ENCODE peak calls at places on chromosome 11, in eight cellular contexts. One of them, this sample, is unnamed.

GRCh38 chr11:3134651-3135490 is 30.2 kb downstream of the OSBPL5 start:
- DNase-seq in HEK293T: no peak
- DNase-seq in mammary epithelial cell: no peak
- DNase-seq in lung microvascular endothelial cell: no peak
- DNase-seq in NCI-H1092 treated with DMSO at 0.1 percent for 48 hours: no peak
- DNase-seq in Caki2: no peak
- DNase-seq in GM23248: no peak
- DNase-seq in NCI-H774: no peak
- DNase-seq in this sample: no peak

GRCh38 chr11:2410616-2411015 is 10.1 kb downstream of the TSSC4 start:
- DNase-seq in HEK293T: no peak
- DNase-seq in mammary epithelial cell: no peak
- DNase-seq in lung microvascular endothelial cell: no peak
- DNase-seq in NCI-H1092 treated with DMSO at 0.1 percent for 48 hours: no peak
- DNase-seq in Caki2: no peak
- DNase-seq in GM23248: no peak
- DNase-seq in NCI-H774: no peak
- DNase-seq in this sample: no peak

GRCh38 chr11:111301004-111301839 is 2.9 kb downstream of the POU2AF3 start:
- DNase-seq in HEK293T: no peak
- DNase-seq in mammary epithelial cell: no peak
- DNase-seq in lung microvascular endothelial cell: no peak
- DNase-seq in NCI-H1092 treated with DMSO at 0.1 percent for 48 hours: peak; percentile 98
- DNase-seq in Caki2: no peak
- DNase-seq in GM23248: no peak
- DNase-seq in NCI-H774: peak; percentile 18
- DNase-seq in this sample: no peak

GRCh38 chr11:46305295-46305694 is 27.8 kb downstream of the CREB3L1 start:
- DNase-seq in HEK293T: no peak
- DNase-seq in mammary epithelial cell: no peak
- DNase-seq in lung microvascular endothelial cell: no peak
- DNase-seq in NCI-H1092 treated with DMSO at 0.1 percent for 48 hours: peak; percentile 21
- DNase-seq in Caki2: no peak
- DNase-seq in GM23248: peak; percentile 61
- DNase-seq in NCI-H774: no peak
- DNase-seq in this sample: no peak

GRCh38 chr11:60428517-60428916 is 855 bp upstream of the MS4A5 start:
- DNase-seq in HEK293T: no peak
- DNase-seq in mammary epithelial cell: peak; percentile 50
- DNase-seq in lung microvascular endothelial cell: no peak
- DNase-seq in NCI-H1092 treated with DMSO at 0.1 percent for 48 hours: no peak
- DNase-seq in Caki2: peak; percentile 2
- DNase-seq in GM23248: peak; percentile 0
- DNase-seq in NCI-H774: no peak
- DNase-seq in this sample: no peak

GRCh38 chr11:77300695-77301094 is 791 bp downstream of the GDPD4 start:
- DNase-seq in HEK293T: no peak
- DNase-seq in mammary epithelial cell: no peak
- DNase-seq in lung microvascular endothelial cell: no peak
- DNase-seq in NCI-H1092 treated with DMSO at 0.1 percent for 48 hours: no peak
- DNase-seq in Caki2: no peak
- DNase-seq in GM23248: no peak
- DNase-seq in NCI-H774: no peak
- DNase-seq in this sample: no peak

GRCh38 chr11:16945671-16946469 is 68.3 kb downstream of the PLEKHA7 start:
- DNase-seq in HEK293T: peak; percentile 70
- DNase-seq in mammary epithelial cell: peak; percentile 65
- DNase-seq in lung microvascular endothelial cell: peak; percentile 65
- DNase-seq in NCI-H1092 treated with DMSO at 0.1 percent for 48 hours: peak; percentile 59
- DNase-seq in Caki2: peak; percentile 73
- DNase-seq in GM23248: peak; percentile 68
- DNase-seq in NCI-H774: peak; percentile 47
- DNase-seq in this sample: peak; percentile 35

GRCh38 chr11:17718510-17718962 is 835 bp upstream of the MYOD1 start:
- DNase-seq in HEK293T: no peak
- DNase-seq in mammary epithelial cell: no peak
- DNase-seq in lung microvascular endothelial cell: no peak
- DNase-seq in NCI-H1092 treated with DMSO at 0.1 percent for 48 hours: no peak
- DNase-seq in Caki2: no peak
- DNase-seq in GM23248: no peak
- DNase-seq in NCI-H774: no peak
- DNase-seq in this sample: no peak

GRCh38 chr11:118622376-118623290 is 15.2 kb downstream of the PHLDB1 start:
- DNase-seq in HEK293T: no peak
- DNase-seq in mammary epithelial cell: peak; percentile 95
- DNase-seq in lung microvascular endothelial cell: peak; percentile 67
- DNase-seq in NCI-H1092 treated with DMSO at 0.1 percent for 48 hours: peak; percentile 25
- DNase-seq in Caki2: peak; percentile 91
- DNase-seq in GM23248: peak; percentile 96
- DNase-seq in NCI-H774: peak; percentile 84
- DNase-seq in this sample: no peak

GRCh38 chr11:17991799-17992433 is 20.9 kb downstream of the SERGEF start:
- DNase-seq in HEK293T: peak; percentile 65
- DNase-seq in mammary epithelial cell: peak; percentile 32
- DNase-seq in lung microvascular endothelial cell: peak; percentile 73
- DNase-seq in NCI-H1092 treated with DMSO at 0.1 percent for 48 hours: peak; percentile 58
- DNase-seq in Caki2: peak; percentile 21
- DNase-seq in GM23248: peak; percentile 72
- DNase-seq in NCI-H774: peak; percentile 21
- DNase-seq in this sample: no peak

GRCh38 chr11:92253945-92254344 is 29.3 kb downstream of the FAT3 start:
- DNase-seq in HEK293T: peak; percentile 19
- DNase-seq in mammary epithelial cell: no peak
- DNase-seq in lung microvascular endothelial cell: no peak
- DNase-seq in NCI-H1092 treated with DMSO at 0.1 percent for 48 hours: no peak
- DNase-seq in Caki2: no peak
- DNase-seq in GM23248: peak; percentile 26
- DNase-seq in NCI-H774: no peak
- DNase-seq in this sample: no peak

GRCh38 chr11:107928767-107929507 is 689 bp downstream of the RAB39A start:
- DNase-seq in HEK293T: peak; percentile 49
- DNase-seq in mammary epithelial cell: no peak
- DNase-seq in lung microvascular endothelial cell: no peak
- DNase-seq in NCI-H1092 treated with DMSO at 0.1 percent for 48 hours: peak; percentile 76
- DNase-seq in Caki2: no peak
- DNase-seq in GM23248: no peak
- DNase-seq in NCI-H774: peak; percentile 46
- DNase-seq in this sample: peak; percentile 6

GRCh38 chr11:35944503-35945136 is 758 bp downstream of the LDLRAD3 start:
- DNase-seq in HEK293T: peak; percentile 20
- DNase-seq in mammary epithelial cell: peak; percentile 2
- DNase-seq in lung microvascular endothelial cell: peak; percentile 31
- DNase-seq in NCI-H1092 treated with DMSO at 0.1 percent for 48 hours: no peak
- DNase-seq in Caki2: no peak
- DNase-seq in GM23248: peak; percentile 59
- DNase-seq in NCI-H774: no peak
- DNase-seq in this sample: no peak

GRCh38 chr11:64834031-64834722 is 10.3 kb downstream of the CDC42BPG start:
- DNase-seq in HEK293T: no peak
- DNase-seq in mammary epithelial cell: no peak
- DNase-seq in lung microvascular endothelial cell: no peak
- DNase-seq in NCI-H1092 treated with DMSO at 0.1 percent for 48 hours: no peak
- DNase-seq in Caki2: no peak
- DNase-seq in GM23248: no peak
- DNase-seq in NCI-H774: no peak
- DNase-seq in this sample: no peak

GRCh38 chr11:46279393-46280099 is 2.1 kb downstream of the CREB3L1 start:
- DNase-seq in HEK293T: no peak
- DNase-seq in mammary epithelial cell: no peak
- DNase-seq in lung microvascular endothelial cell: peak; percentile 74
- DNase-seq in NCI-H1092 treated with DMSO at 0.1 percent for 48 hours: peak; percentile 79
- DNase-seq in Caki2: no peak
- DNase-seq in GM23248: peak; percentile 80
- DNase-seq in NCI-H774: no peak
- DNase-seq in this sample: no peak

GRCh38 chr11:45771194-45771941 is 33.6 kb upstream of the SLC35C1 start:
- DNase-seq in HEK293T: peak; percentile 75
- DNase-seq in mammary epithelial cell: peak; percentile 39
- DNase-seq in lung microvascular endothelial cell: peak; percentile 50
- DNase-seq in NCI-H1092 treated with DMSO at 0.1 percent for 48 hours: peak; percentile 83
- DNase-seq in Caki2: peak; percentile 53
- DNase-seq in GM23248: peak; percentile 76
- DNase-seq in NCI-H774: peak; percentile 44
- DNase-seq in this sample: peak; percentile 80

GRCh38 chr11:61718613-61719302 is 33.7 kb upstream of the MYRF start:
- DNase-seq in HEK293T: peak; percentile 45
- DNase-seq in mammary epithelial cell: no peak
- DNase-seq in lung microvascular endothelial cell: peak; percentile 58
- DNase-seq in NCI-H1092 treated with DMSO at 0.1 percent for 48 hours: peak; percentile 79
- DNase-seq in Caki2: no peak
- DNase-seq in GM23248: peak; percentile 80
- DNase-seq in NCI-H774: no peak
- DNase-seq in this sample: peak; percentile 71

GRCh38 chr11:75562048-75562835 is at the start of gene SERPINH1:
- DNase-seq in HEK293T: peak; percentile 86
- DNase-seq in mammary epithelial cell: peak; percentile 73
- DNase-seq in lung microvascular endothelial cell: peak; percentile 81
- DNase-seq in NCI-H1092 treated with DMSO at 0.1 percent for 48 hours: peak; percentile 78
- DNase-seq in Caki2: peak; percentile 42
- DNase-seq in GM23248: peak; percentile 96
- DNase-seq in NCI-H774: peak; percentile 82
- DNase-seq in this sample: no peak

GRCh38 chr11:3074912-3075589 is 17.8 kb upstream of the CARS1 start:
- DNase-seq in HEK293T: no peak
- DNase-seq in mammary epithelial cell: no peak
- DNase-seq in lung microvascular endothelial cell: peak; percentile 24
- DNase-seq in NCI-H1092 treated with DMSO at 0.1 percent for 48 hours: peak; percentile 89
- DNase-seq in Caki2: no peak
- DNase-seq in GM23248: no peak
- DNase-seq in NCI-H774: peak; percentile 29
- DNase-seq in this sample: no peak

GRCh38 chr11:130581631-130582030 is 133.2 kb downstream of the ADAMTS15 start:
- DNase-seq in HEK293T: no peak
- DNase-seq in mammary epithelial cell: peak; percentile 53
- DNase-seq in lung microvascular endothelial cell: no peak
- DNase-seq in NCI-H1092 treated with DMSO at 0.1 percent for 48 hours: no peak
- DNase-seq in Caki2: no peak
- DNase-seq in GM23248: peak; percentile 52
- DNase-seq in NCI-H774: no peak
- DNase-seq in this sample: no peak

GRCh38 chr11:48081151-48082010 is 101.0 kb downstream of the PTPRJ start:
- DNase-seq in HEK293T: no peak
- DNase-seq in mammary epithelial cell: peak; percentile 76
- DNase-seq in lung microvascular endothelial cell: peak; percentile 82
- DNase-seq in NCI-H1092 treated with DMSO at 0.1 percent for 48 hours: no peak
- DNase-seq in Caki2: peak; percentile 71
- DNase-seq in GM23248: peak; percentile 92
- DNase-seq in NCI-H774: no peak
- DNase-seq in this sample: no peak

GRCh38 chr11:111733009-111733408 is 33.2 kb downstream of the PPP2R1B start:
- DNase-seq in HEK293T: no peak
- DNase-seq in mammary epithelial cell: peak; percentile 50
- DNase-seq in lung microvascular endothelial cell: peak; percentile 93
- DNase-seq in NCI-H1092 treated with DMSO at 0.1 percent for 48 hours: no peak
- DNase-seq in Caki2: no peak
- DNase-seq in GM23248: peak; percentile 93
- DNase-seq in NCI-H774: no peak
- DNase-seq in this sample: no peak

GRCh38 chr11:9489366-9489765 is 28.6 kb downstream of the ZNF143 start:
- DNase-seq in HEK293T: no peak
- DNase-seq in mammary epithelial cell: peak; percentile 5
- DNase-seq in lung microvascular endothelial cell: no peak
- DNase-seq in NCI-H1092 treated with DMSO at 0.1 percent for 48 hours: no peak
- DNase-seq in Caki2: no peak
- DNase-seq in GM23248: peak; percentile 84
- DNase-seq in NCI-H774: no peak
- DNase-seq in this sample: no peak

GRCh38 chr11:60235318-60235717 is 7.6 kb downstream of the MS4A4E start:
- DNase-seq in HEK293T: no peak
- DNase-seq in mammary epithelial cell: no peak
- DNase-seq in lung microvascular endothelial cell: no peak
- DNase-seq in NCI-H1092 treated with DMSO at 0.1 percent for 48 hours: no peak
- DNase-seq in Caki2: no peak
- DNase-seq in GM23248: no peak
- DNase-seq in NCI-H774: no peak
- DNase-seq in this sample: no peak

GRCh38 chr11:17703951-17704350 is 15.4 kb upstream of the MYOD1 start:
- DNase-seq in HEK293T: peak; percentile 23
- DNase-seq in mammary epithelial cell: no peak
- DNase-seq in lung microvascular endothelial cell: peak; percentile 28
- DNase-seq in NCI-H1092 treated with DMSO at 0.1 percent for 48 hours: no peak
- DNase-seq in Caki2: peak; percentile 26
- DNase-seq in GM23248: peak; percentile 32
- DNase-seq in NCI-H774: no peak
- DNase-seq in this sample: no peak

GRCh38 chr11:133705873-133706272 is 139.4 kb downstream of the SPATA19 start:
- DNase-seq in HEK293T: no peak
- DNase-seq in mammary epithelial cell: no peak
- DNase-seq in lung microvascular endothelial cell: no peak
- DNase-seq in NCI-H1092 treated with DMSO at 0.1 percent for 48 hours: no peak
- DNase-seq in Caki2: no peak
- DNase-seq in GM23248: no peak
- DNase-seq in NCI-H774: no peak
- DNase-seq in this sample: no peak

GRCh38 chr11:67136156-67136555 is 17.1 kb downstream of the KDM2A start:
- DNase-seq in HEK293T: no peak
- DNase-seq in mammary epithelial cell: no peak
- DNase-seq in lung microvascular endothelial cell: no peak
- DNase-seq in NCI-H1092 treated with DMSO at 0.1 percent for 48 hours: no peak
- DNase-seq in Caki2: no peak
- DNase-seq in GM23248: no peak
- DNase-seq in NCI-H774: no peak
- DNase-seq in this sample: no peak

GRCh38 chr11:85955531-85955930 is 100.3 kb downstream of the CCDC83 start:
- DNase-seq in HEK293T: no peak
- DNase-seq in mammary epithelial cell: no peak
- DNase-seq in lung microvascular endothelial cell: peak; percentile 17
- DNase-seq in NCI-H1092 treated with DMSO at 0.1 percent for 48 hours: no peak
- DNase-seq in Caki2: no peak
- DNase-seq in GM23248: peak; percentile 84
- DNase-seq in NCI-H774: no peak
- DNase-seq in this sample: no peak

GRCh38 chr11:84236436-84236835 is 950.3 kb upstream of the CCDC90B start:
- DNase-seq in HEK293T: no peak
- DNase-seq in mammary epithelial cell: no peak
- DNase-seq in lung microvascular endothelial cell: no peak
- DNase-seq in NCI-H1092 treated with DMSO at 0.1 percent for 48 hours: no peak
- DNase-seq in Caki2: no peak
- DNase-seq in GM23248: no peak
- DNase-seq in NCI-H774: no peak
- DNase-seq in this sample: no peak

GRCh38 chr11:13462311-13462927 is 603 bp downstream of the BTBD10 start:
- DNase-seq in HEK293T: peak; percentile 58
- DNase-seq in mammary epithelial cell: peak; percentile 82
- DNase-seq in lung microvascular endothelial cell: peak; percentile 50
- DNase-seq in NCI-H1092 treated with DMSO at 0.1 percent for 48 hours: peak; percentile 59
- DNase-seq in Caki2: peak; percentile 83
- DNase-seq in GM23248: peak; percentile 70
- DNase-seq in NCI-H774: no peak
- DNase-seq in this sample: peak; percentile 51

GRCh38 chr11:126756416-126756815 is 244.2 kb downstream of the KIRREL3 start:
- DNase-seq in HEK293T: no peak
- DNase-seq in mammary epithelial cell: no peak
- DNase-seq in lung microvascular endothelial cell: no peak
- DNase-seq in NCI-H1092 treated with DMSO at 0.1 percent for 48 hours: no peak
- DNase-seq in Caki2: no peak
- DNase-seq in GM23248: no peak
- DNase-seq in NCI-H774: no peak
- DNase-seq in this sample: no peak

GRCh38 chr11:113531078-113531477 is 55.9 kb upstream of the DRD2 start:
- DNase-seq in HEK293T: no peak
- DNase-seq in mammary epithelial cell: no peak
- DNase-seq in lung microvascular endothelial cell: no peak
- DNase-seq in NCI-H1092 treated with DMSO at 0.1 percent for 48 hours: no peak
- DNase-seq in Caki2: no peak
- DNase-seq in GM23248: no peak
- DNase-seq in NCI-H774: no peak
- DNase-seq in this sample: no peak

GRCh38 chr11:47051217-47051616 is 114.7 kb downstream of the CSTPP1 start:
- DNase-seq in HEK293T: no peak
- DNase-seq in mammary epithelial cell: peak; percentile 14
- DNase-seq in lung microvascular endothelial cell: no peak
- DNase-seq in NCI-H1092 treated with DMSO at 0.1 percent for 48 hours: no peak
- DNase-seq in Caki2: no peak
- DNase-seq in GM23248: peak; percentile 39
- DNase-seq in NCI-H774: no peak
- DNase-seq in this sample: no peak

GRCh38 chr11:34243620-34244493 is 114.0 kb downstream of the ABTB2 start:
- DNase-seq in HEK293T: no peak
- DNase-seq in mammary epithelial cell: peak; percentile 92
- DNase-seq in lung microvascular endothelial cell: peak; percentile 53
- DNase-seq in NCI-H1092 treated with DMSO at 0.1 percent for 48 hours: no peak
- DNase-seq in Caki2: peak; percentile 86
- DNase-seq in GM23248: peak; percentile 79
- DNase-seq in NCI-H774: no peak
- DNase-seq in this sample: no peak